ENCODE peak calls at places on chromosomes 13 and 19, in five cellular contexts. I, U, P, W and M are unnamed samples.

GRCh38 chr13:42574435-42575311 is 721 bp downstream of the TNFSF11 start:
- DNase-seq in I (no peak), U (peak; percentile 14), P (no peak), W (peak; percentile 16), M (no peak)

GRCh38 chr19:46466536-46467199 is 4.7 kb downstream of the PNMA8A start:
- DNase-seq in I (peak; percentile 76), U (peak; percentile 85), P (peak; percentile 56), W (no peak), M (peak; percentile 91)

GRCh38 chr19:51372649-51373504 is at the start of gene NKG7:
- DNase-seq in I (no peak), U (no peak), P (no peak), W (peak; percentile 88), M (no peak)

GRCh38 chr19:5718032-5718578 is 1.8 kb downstream of the LONP1 start:
- DNase-seq in I (peak; percentile 51), U (peak; percentile 47), P (no peak), W (no peak), M (peak; percentile 27)

GRCh38 chr19:29285878-29286277 is 72.9 kb upstream of the UQCRFS1 start:
- DNase-seq in I (no peak), U (no peak), P (no peak), W (no peak), M (no peak)

GRCh38 chr13:27535546-27535945 is 84.8 kb downstream of the LNX2 start:
- DNase-seq in I (no peak), U (no peak), P (no peak), W (no peak), M (no peak)

GRCh38 chr19:44904426-44904994 is 1.1 kb upstream of the APOE start:
- DNase-seq in I (peak; percentile 54), U (no peak), P (no peak), W (no peak), M (no peak)

GRCh38 chr13:53499551-53499950 is 470.9 kb downstream of the OLFM4 start:
- DNase-seq in I (no peak), U (no peak), P (no peak), W (no peak), M (no peak)

GRCh38 chr13:102298051-102298450 is 103.8 kb downstream of the FGF14 start:
- DNase-seq in I (no peak), U (no peak), P (no peak), W (no peak), M (no peak)

GRCh38 chr19:13195678-13196077 is 45.5 kb downstream of the IER2 start:
- DNase-seq in I (no peak), U (no peak), P (no peak), W (peak; percentile 47), M (no peak)

GRCh38 chr13:21123956-21124355 is 52.4 kb downstream of the SKA3 start:
- DNase-seq in I (no peak), U (no peak), P (no peak), W (no peak), M (no peak)

GRCh38 chr13:91144054-91144453 is 203.4 kb upstream of the MIR17HG start:
- DNase-seq in I (no peak), U (no peak), P (no peak), W (no peak), M (no peak)

GRCh38 chr19:54331626-54332025 is 7.3 kb downstream of the LILRA4 start:
- DNase-seq in I (no peak), U (no peak), P (no peak), W (no peak), M (no peak)

GRCh38 chr13:46796515-46797467 is at the start of gene ESD:
- DNase-seq in I (peak; percentile 89), U (peak; percentile 95), P (peak; percentile 97), W (peak; percentile 77), M (peak; percentile 95)

GRCh38 chr13:46675016-46675415 is 121.9 kb downstream of the ESD start:
- DNase-seq in I (peak; percentile 61), U (no peak), P (no peak), W (no peak), M (no peak)

GRCh38 chr13:97321101-97321500 is 99.0 kb downstream of the MBNL2 start:
- DNase-seq in I (no peak), U (no peak), P (no peak), W (no peak), M (no peak)

GRCh38 chr19:55487884-55488687 is at the start of gene SSC5D:
- DNase-seq in I (no peak), U (peak; percentile 79), P (no peak), W (no peak), M (peak; percentile 56)

GRCh38 chr13:66915596-66916185 is 314.4 kb downstream of the PCDH9 start:
- DNase-seq in I (no peak), U (no peak), P (no peak), W (no peak), M (peak; percentile 68)

GRCh38 chr13:79988573-79988972 is 352.4 kb downstream of the SPRY2 start:
- DNase-seq in I (peak; percentile 88), U (peak; percentile 22), P (no peak), W (no peak), M (peak; percentile 67)

GRCh38 chr13:44368062-44368591 is 5.5 kb upstream of the SERP2 start:
- DNase-seq in I (peak; percentile 95), U (no peak), P (no peak), W (no peak), M (peak; percentile 64)

GRCh38 chr13:88958821-88959220 is 1287.7 kb downstream of the SLITRK5 start:
- DNase-seq in I (no peak), U (no peak), P (no peak), W (no peak), M (peak; percentile 26)

GRCh38 chr13:98181106-98181815 is 4.2 kb upstream of the RNF113B start:
- DNase-seq in I (no peak), U (peak; percentile 23), P (no peak), W (no peak), M (no peak)

GRCh38 chr13:42706286-42706685 is 75.1 kb upstream of the FAM216B start:
- DNase-seq in I (no peak), U (no peak), P (no peak), W (no peak), M (no peak)

DNA sequence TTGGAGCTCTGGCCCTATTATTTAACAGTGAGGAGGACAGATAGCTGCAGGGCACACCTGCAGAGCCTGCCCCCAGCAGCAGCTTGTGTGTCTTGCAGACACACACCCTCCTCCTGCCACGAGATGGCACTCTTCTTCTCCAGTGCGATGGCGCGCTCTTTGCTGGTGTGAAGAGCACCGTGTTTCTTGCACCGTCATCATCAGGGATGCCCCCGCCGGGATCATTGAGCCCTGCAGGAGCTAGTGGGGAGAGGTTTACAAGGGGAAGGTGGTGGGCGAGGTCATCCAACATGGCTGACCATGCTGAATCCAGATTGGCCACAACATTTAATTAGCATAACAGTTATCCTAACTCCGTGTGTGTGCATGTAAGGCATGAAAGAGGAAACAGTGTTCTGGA is 105.6 kb downstream of the RAB20 start:
- DNase-seq in I (peak; percentile 69), U (peak; percentile 69), P (peak; percentile 74), W (peak; percentile 17), M (peak; percentile 78)
- H3K4me3 ChIP-seq in I (no peak overlapping the region), U (no peak overlapping the region), P (no peak overlapping the region), W (no peak overlapping the region), M (no peak overlapping the region)

GRCh38 chr19:16804176-16804575 is 25.0 kb upstream of the SIN3B start:
- DNase-seq in I (no peak), U (no peak), P (no peak), W (no peak), M (no peak)

DNA sequence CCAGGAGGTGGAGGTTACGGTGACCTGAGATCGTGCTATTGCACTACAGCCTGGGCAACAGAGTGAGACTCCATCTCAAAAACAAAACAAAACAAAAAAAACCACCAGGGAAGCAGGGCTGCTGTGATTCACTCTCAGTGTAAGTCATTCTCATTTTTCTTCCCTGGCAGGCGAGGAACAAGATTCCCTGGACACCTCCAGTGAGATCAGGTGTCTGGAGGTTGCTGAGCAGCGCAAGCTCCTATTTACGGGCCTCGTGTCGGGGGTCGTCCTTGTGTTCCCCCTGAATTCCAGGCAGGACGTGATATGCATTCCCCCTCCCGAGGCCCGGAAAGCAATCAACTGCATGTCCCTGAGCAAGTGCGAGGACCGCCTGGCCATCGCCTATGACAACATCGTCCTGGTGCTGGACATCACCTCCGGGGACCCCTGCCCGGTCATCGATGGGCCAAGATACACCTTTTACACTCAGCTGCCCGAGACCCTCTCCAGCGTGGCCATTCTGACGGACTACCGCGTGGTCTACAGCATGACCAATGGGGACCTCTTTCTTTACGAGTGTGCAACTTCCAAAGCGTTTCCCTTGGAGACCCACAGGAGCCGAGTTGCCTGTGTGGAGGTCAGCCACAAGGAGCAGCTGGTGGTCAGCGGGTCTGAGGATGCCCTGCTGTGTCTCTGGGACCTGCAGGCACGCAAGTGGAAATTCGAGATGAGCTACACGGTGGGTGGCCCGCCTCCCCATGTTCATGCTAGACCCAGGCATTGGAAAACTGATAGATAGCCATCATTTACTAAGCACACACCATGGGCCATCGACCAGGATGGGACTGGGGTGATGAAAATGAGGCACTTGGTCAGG is 21.6 kb upstream of the SIN3B start:
- DNase-seq in I (no peak), U (no peak), P (no peak), W (no peak), M (peak; percentile 36)
- H3K4me3 ChIP-seq in I (no peak overlapping the region), U (no peak overlapping the region), P (no peak overlapping the region), W (no peak overlapping the region), M (no peak overlapping the region)

GRCh38 chr13:94585543-94586101 is 10.3 kb downstream of the TGDS start:
- DNase-seq in I (no peak), U (no peak), P (no peak), W (no peak), M (no peak)
- H3K4me3 ChIP-seq in I (no peak overlapping the region), U (no peak overlapping the region), P (no peak overlapping the region), W (no peak overlapping the region), M (no peak overlapping the region)

GRCh38 chr19:4178990-4179389 is 3.4 kb downstream of the SIRT6 start:
- DNase-seq in I (no peak), U (no peak), P (no peak), W (no peak), M (no peak)
- H3K4me3 ChIP-seq in I (no peak overlapping the region), U (no peak overlapping the region), P (no peak overlapping the region), W (no peak overlapping the region), M (no peak overlapping the region)

DNA sequence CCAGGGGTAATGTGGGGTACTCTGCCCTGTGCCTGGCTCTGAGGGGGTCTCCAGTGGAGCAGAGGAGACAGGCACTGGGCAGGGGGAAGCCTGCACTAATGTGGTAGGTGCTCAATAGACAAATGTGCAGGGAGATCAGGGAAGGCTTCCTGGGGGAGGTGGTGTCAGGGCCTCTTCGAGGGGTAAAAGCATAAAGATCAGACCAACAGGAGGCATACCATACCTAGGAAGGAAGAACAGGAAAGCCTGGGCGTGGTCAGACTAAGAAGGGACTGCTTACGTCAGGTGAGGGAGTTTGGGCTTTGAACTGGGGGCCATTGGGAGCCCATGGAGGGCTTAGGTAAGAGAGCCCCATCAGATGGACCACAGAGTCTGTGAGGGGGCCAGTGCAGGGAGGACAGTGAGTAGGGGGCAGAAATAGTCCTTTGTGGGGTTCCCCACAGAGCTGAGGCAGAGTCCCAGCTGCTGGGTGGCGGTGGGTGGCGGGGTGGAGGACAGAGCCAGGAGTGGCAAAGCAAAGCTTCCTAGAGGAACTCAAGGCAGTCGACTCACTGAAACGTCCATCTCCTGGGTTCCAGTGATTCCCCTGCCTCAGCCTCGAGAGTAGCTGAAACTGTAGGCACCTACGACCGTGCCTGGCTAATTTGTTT is 8.8 kb downstream of the PRR36 start:
- DNase-seq in I (no peak), U (no peak), P (no peak), W (no peak), M (no peak)
- H3K4me3 ChIP-seq in I (no peak overlapping the region), U (no peak overlapping the region), P (no peak overlapping the region), W (no peak overlapping the region), M (no peak overlapping the region)

GRCh38 chr19:58388175-58388526 is 1.1 kb downstream of the RPS5 start:
- DNase-seq in I (no peak), U (no peak), P (no peak), W (no peak), M (no peak)
- H3K4me3 ChIP-seq in I (peak overlapping the region; percentile 84), U (peak overlapping the region; percentile 97), P (peak overlapping the region; percentile 71), W (peak overlapping the region; percentile 83), M (peak overlapping the region; percentile 98)

GRCh38 chr19:33235269-33235995 is 9.8 kb upstream of the SLC7A10 start:
- DNase-seq in I (peak; percentile 71), U (peak; percentile 66), P (peak; percentile 81), W (peak; percentile 57), M (peak; percentile 62)
- H3K4me3 ChIP-seq in I (no peak overlapping the region), U (no peak overlapping the region), P (no peak overlapping the region), W (no peak overlapping the region), M (no peak overlapping the region)